ENCODE peak calls at places on chromosomes 11 and 22, in seven cellular contexts. S is uterus; A is fibroblast of lung; U is mammary epithelial cell; I is CD8-positive, alpha-beta T cell; P is small intestine; Y is left ventricle myocardium inferior. N is an unnamed sample.

GRCh38 chr22:17501679-17502285 is 61.5 kb upstream of the SLC25A18 start:
- DNase-seq in S (no peak), A (peak; percentile 57), U (peak; percentile 53), I (no peak), P (peak; percentile 59), Y (no peak), N (no peak)

GRCh38 chr22:28759861-28760560 is 12.5 kb upstream of the CCDC117 start:
- DNase-seq in S (no peak), A (peak; percentile 9), U (peak; percentile 20), I (no peak), P (no peak), Y (no peak), N (no peak)

GRCh38 chr11:119389611-119390254 is 8.2 kb upstream of the USP2 start:
- DNase-seq in S (no peak), A (no peak), U (no peak), I (no peak), P (peak; percentile 43), Y (no peak), N (no peak)

GRCh38 chr22:43128928-43129424 is 14.2 kb downstream of the MCAT start:
- DNase-seq in S (no peak), A (no peak), U (no peak), I (no peak), P (peak; percentile 67), Y (no peak), N (no peak)

GRCh38 chr11:40825435-40825834 is 634.0 kb downstream of the LRRC4C start:
- DNase-seq in S (no peak), A (no peak), U (no peak), I (no peak), P (no peak), Y (no peak), N (no peak)

GRCh38 chr11:111063711-111064110 is 181.8 kb upstream of the POU2AF2 start:
- DNase-seq in S (no peak), A (peak; percentile 55), U (peak; percentile 44), I (no peak), P (no peak), Y (no peak), N (no peak)

GRCh38 chr11:94023856-94024255 is 2.7 kb downstream of the HEPHL1 start:
- DNase-seq in S (no peak), A (no peak), U (no peak), I (no peak), P (no peak), Y (no peak), N (no peak)

GRCh38 chr11:102760355-102761035 is 19.9 kb downstream of the MMP10 start:
- DNase-seq in S (no peak), A (peak; percentile 97), U (peak; percentile 97), I (no peak), P (no peak), Y (no peak), N (no peak)

GRCh38 chr11:102314784-102315183 is 2.5 kb upstream of the BIRC3 start:
- DNase-seq in S (no peak), A (no peak), U (no peak), I (no peak), P (no peak), Y (no peak), N (no peak)

GRCh38 chr22:40289991-40290459 is 56.3 kb upstream of the ADSL start:
- DNase-seq in S (no peak), A (peak; percentile 21), U (peak; percentile 29), I (peak; percentile 52), P (peak; percentile 40), Y (no peak), N (no peak)

GRCh38 chr11:60927061-60927592 is 2.9 kb downstream of the TMEM132A start:
- DNase-seq in S (no peak), A (no peak), U (no peak), I (no peak), P (no peak), Y (no peak), N (no peak)
- H3K4me3 ChIP-seq in S (no peak overlapping the region), A (no peak overlapping the region), U (no peak overlapping the region), I (no peak overlapping the region), P (no peak overlapping the region), Y (no peak overlapping the region), N (no peak overlapping the region)

GRCh38 chr11:109972939-109973338 is 120.3 kb upstream of the ZC3H12C start:
- DNase-seq in S (no peak), A (no peak), U (no peak), I (no peak), P (no peak), Y (no peak), N (no peak)

GRCh38 chr11:109971184-109971523 is 122.0 kb upstream of the ZC3H12C start:
- DNase-seq in S (no peak), A (peak; percentile 76), U (peak; percentile 42), I (no peak), P (no peak), Y (no peak), N (no peak)

GRCh38 chr11:109968781-109969180 is 124.4 kb upstream of the ZC3H12C start:
- DNase-seq in S (no peak), A (no peak), U (no peak), I (no peak), P (no peak), Y (no peak), N (no peak)

GRCh38 chr11:109972181-109972715 is 120.9 kb upstream of the ZC3H12C start:
- DNase-seq in S (no peak), A (no peak), U (no peak), I (no peak), P (no peak), Y (no peak), N (no peak)

GRCh38 chr11:109970516-109971183 is 122.5 kb upstream of the ZC3H12C start:
- DNase-seq in S (no peak), A (no peak), U (peak; percentile 20), I (no peak), P (no peak), Y (no peak), N (no peak)
- H3K4me1 ChIP-seq in S (no peaks in the 10 kb centered on the region), A (no peaks in the 10 kb centered on the region), U (peaks cover 9% of the 10 kb centered on the region), I (no peaks in the 10 kb centered on the region), P (no peaks in the 10 kb centered on the region), Y (peaks cover 24% of the 10 kb centered on the region), N (peaks cover 27% of the 10 kb centered on the region)

DNA sequence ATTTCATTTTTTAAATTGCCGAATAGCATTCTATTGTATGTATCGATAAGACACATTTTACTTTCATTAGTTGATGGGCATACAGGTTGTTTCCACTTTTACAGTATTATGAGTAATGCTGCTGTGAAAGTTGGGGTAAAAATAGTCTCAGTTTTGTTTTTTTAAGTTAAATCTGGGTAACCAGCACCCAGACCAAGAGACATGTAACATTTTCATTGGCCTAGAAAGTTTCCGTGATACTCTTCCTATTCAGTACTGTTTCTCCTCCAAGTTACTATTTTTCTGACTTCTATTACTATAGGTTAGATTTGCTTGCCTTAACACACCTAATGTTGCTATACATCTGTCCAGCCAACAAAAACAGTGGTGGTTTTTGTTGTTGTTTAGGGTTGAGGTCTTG is 12.3 kb downstream of the IPO7 start:
- DNase-seq in S (no peak), A (no peak), U (no peak), I (no peak), P (no peak), Y (no peak), N (no peak)
- H3K36me3 ChIP-seq in S (no peaks in the 10 kb centered on the region), A (no peaks in the 10 kb centered on the region), U (peaks cover 11% of the 10 kb centered on the region), I (no peaks in the 10 kb centered on the region), P (no peaks in the 10 kb centered on the region), Y (peaks cover 6% of the 10 kb centered on the region), N (no peaks in the 10 kb centered on the region)

DNA sequence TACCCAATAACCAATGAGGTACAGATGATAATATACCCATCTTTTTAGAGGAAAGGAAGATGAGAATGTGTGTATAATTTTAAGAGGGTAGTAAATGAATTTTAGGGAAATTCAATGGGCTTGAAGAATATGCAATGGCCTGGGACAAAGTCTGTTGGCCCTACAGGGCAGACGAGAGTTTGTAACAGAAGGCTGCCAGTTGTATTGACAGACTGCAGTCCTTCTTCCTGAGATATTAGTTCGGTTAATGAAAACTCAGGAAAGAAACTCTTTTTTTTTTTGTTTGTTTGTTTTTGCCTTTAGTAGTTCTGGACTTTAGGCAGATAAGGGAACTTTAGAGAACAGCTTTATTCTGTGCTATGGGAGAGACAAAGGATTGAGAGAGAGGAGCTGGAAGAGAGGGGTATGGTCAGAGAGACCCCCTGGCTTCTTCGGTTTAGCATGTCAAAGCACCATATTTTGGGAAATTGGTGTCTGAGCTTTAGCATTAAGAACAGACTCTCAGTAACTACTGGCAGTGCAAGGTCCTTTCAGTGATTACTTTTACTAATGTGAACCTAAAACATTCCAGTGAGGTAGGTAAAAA is 810 bp upstream of the NAALAD2 start:
- DNase-seq in S (no peak), A (no peak), U (no peak), I (no peak), P (no peak), Y (no peak), N (no peak)
- H3K4me3 ChIP-seq in S (no peak overlapping the region), A (peak overlapping the region; percentile 57), U (no peak overlapping the region), I (no peak overlapping the region), P (no peak overlapping the region), Y (peak overlapping the region; percentile 71), N (peak overlapping the region; percentile 56)

DNA sequence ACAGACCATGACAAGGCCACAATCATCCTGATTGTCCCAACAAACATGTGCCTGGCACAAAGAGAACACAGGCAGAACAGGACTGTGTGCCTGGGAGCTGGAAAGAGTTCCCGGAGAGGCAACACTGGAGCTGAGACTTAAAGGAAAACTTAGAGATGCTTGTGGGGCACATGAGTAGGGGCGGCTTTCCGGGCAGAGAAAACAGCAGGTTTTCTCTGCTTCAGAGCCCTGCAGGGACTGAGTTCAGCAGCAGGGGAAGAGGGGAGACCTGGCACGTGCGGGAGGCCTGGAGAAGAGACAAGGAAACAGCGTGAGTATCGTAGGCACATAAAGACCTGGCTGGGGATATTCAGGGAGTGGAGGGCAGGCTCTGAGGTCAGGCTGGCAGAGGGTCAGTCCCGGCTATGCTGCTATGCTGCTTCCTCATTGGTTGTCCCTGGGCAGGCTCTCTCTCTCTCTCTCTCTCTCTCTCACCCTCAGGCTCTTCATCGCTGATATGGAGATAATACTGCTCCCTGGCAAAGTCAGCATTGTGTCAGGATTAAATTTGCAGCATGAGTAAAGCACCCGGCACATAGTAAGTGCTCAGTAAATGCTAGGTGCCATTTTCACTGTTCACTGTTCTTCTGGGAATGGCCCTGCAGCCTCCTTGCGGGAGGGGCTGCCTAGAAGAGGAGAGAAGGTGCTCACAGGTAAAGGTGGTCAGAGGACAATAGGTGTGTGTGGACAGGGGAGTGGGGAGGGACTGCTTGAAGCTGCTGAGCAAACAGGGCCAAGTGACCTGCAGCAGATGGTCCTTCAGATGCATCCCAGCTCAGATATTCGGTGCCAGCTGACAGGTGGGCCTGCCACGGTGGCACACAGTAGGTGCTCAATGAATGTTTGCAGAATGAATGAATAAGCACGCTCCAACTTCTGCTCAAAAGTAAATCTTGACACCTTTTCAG is 2.0 kb downstream of the KIAA0930 start:
- DNase-seq in S (no peak), A (no peak), U (no peak), I (no peak), P (no peak), Y (no peak), N (no peak)
- H3K4me1 ChIP-seq in S (no peaks in the 10 kb centered on the region), A (peaks cover 2% of the 10 kb centered on the region), U (peaks cover 25% of the 10 kb centered on the region), I (peaks cover 39% of the 10 kb centered on the region), P (peaks cover 4% of the 10 kb centered on the region), Y (peaks cover 21% of the 10 kb centered on the region), N (no peaks in the 10 kb centered on the region)

GRCh38 chr11:35187996-35188395 is 49.0 kb downstream of the CD44 start:
- DNase-seq in S (no peak), A (no peak), U (no peak), I (no peak), P (no peak), Y (no peak), N (no peak)
- H3K36me3 ChIP-seq in S (no peaks in the 10 kb centered on the region), A (peaks cover 21% of the 10 kb centered on the region), U (peaks cover 88% of the 10 kb centered on the region), I (peaks cover 64% of the 10 kb centered on the region), P (peaks cover 5% of the 10 kb centered on the region), Y (peaks cover 9% of the 10 kb centered on the region), N (peaks cover 16% of the 10 kb centered on the region)